ENCODE peak calls at places on chromosomes 11 and 22, in four cellular contexts. One of them, this sample, is unnamed.

GRCh38 chr11:106208795-106209194 is 131.3 kb downstream of the AASDHPPT start:
- DNase-seq in NCI-H1930: no peak
- DNase-seq in HEK293T: no peak
- DNase-seq in progenitor cell of endocrine pancreas: peak
- DNase-seq in this sample: no peak

GRCh38 chr11:112513417-112513816 is 252.8 kb upstream of the PLET1 start:
- DNase-seq in HEK293T: no peak
- DNase-seq in progenitor cell of endocrine pancreas: no peak
- DNase-seq in NCI-H1930: no peak
- DNase-seq in this sample: no peak

GRCh38 chr22:42427211-42427610 is 5.0 kb downstream of the NFAM1 start:
- DNase-seq in progenitor cell of endocrine pancreas: no peak
- DNase-seq in NCI-H1930: no peak
- DNase-seq in HEK293T: no peak
- DNase-seq in this sample: no peak

GRCh38 chr22:30680998-30681770 is 13.5 kb upstream of the OSBP2 start:
- DNase-seq in HEK293T: no peak
- DNase-seq in progenitor cell of endocrine pancreas: no peak
- DNase-seq in NCI-H1930: no peak
- DNase-seq in this sample: no peak

GRCh38 chr11:112248216-112248615 is 12.4 kb downstream of the PLET1 start:
- DNase-seq in NCI-H1930: no peak
- DNase-seq in progenitor cell of endocrine pancreas: no peak
- DNase-seq in HEK293T: no peak
- DNase-seq in this sample: no peak

GRCh38 chr22:30829901-30830550 is 135.4 kb downstream of the OSBP2 start:
- DNase-seq in HEK293T: no peak
- DNase-seq in progenitor cell of endocrine pancreas: no peak
- DNase-seq in NCI-H1930: no peak
- DNase-seq in this sample: no peak

GRCh38 chr11:85627332-85627997 is at the start of gene DLG2:
- DNase-seq in progenitor cell of endocrine pancreas: no peak
- DNase-seq in NCI-H1930: no peak
- DNase-seq in HEK293T: no peak
- DNase-seq in this sample: peak

GRCh38 chr11:116881153-116881552 is 43.7 kb upstream of the APOA1 start:
- DNase-seq in HEK293T: no peak
- DNase-seq in progenitor cell of endocrine pancreas: no peak
- DNase-seq in NCI-H1930: no peak
- DNase-seq in this sample: peak

GRCh38 chr11:92424281-92424680 is 199.7 kb downstream of the FAT3 start:
- DNase-seq in progenitor cell of endocrine pancreas: no peak
- DNase-seq in HEK293T: no peak
- DNase-seq in NCI-H1930: no peak
- DNase-seq in this sample: no peak

GRCh38 chr11:127035812-127036211 is 35.2 kb upstream of the KIRREL3 start:
- DNase-seq in progenitor cell of endocrine pancreas: no peak
- DNase-seq in NCI-H1930: no peak
- DNase-seq in HEK293T: no peak
- DNase-seq in this sample: no peak

GRCh38 chr11:68328374-68329091 is 16.1 kb downstream of the LRP5 start:
- DNase-seq in NCI-H1930: no peak
- DNase-seq in progenitor cell of endocrine pancreas: peak
- DNase-seq in HEK293T: no peak
- DNase-seq in this sample: peak

GRCh38 chr11:77171885-77172665 is 44.0 kb downstream of the MYO7A start:
- DNase-seq in progenitor cell of endocrine pancreas: peak
- DNase-seq in HEK293T: no peak
- DNase-seq in NCI-H1930: no peak
- DNase-seq in this sample: no peak

GRCh38 chr22:33302049-33302545 is 243.9 kb upstream of the SYN3 start:
- DNase-seq in HEK293T: peak
- DNase-seq in NCI-H1930: peak
- DNase-seq in progenitor cell of endocrine pancreas: peak
- DNase-seq in this sample: peak

GRCh38 chr11:95544095-95544795 is 245.3 kb downstream of the FAM76B start:
- DNase-seq in HEK293T: no peak
- DNase-seq in progenitor cell of endocrine pancreas: no peak
- DNase-seq in NCI-H1930: no peak
- DNase-seq in this sample: no peak

GRCh38 chr11:86523738-86524602 is 148.4 kb downstream of the ME3 start:
- DNase-seq in progenitor cell of endocrine pancreas: no peak
- DNase-seq in HEK293T: no peak
- DNase-seq in NCI-H1930: no peak
- DNase-seq in this sample: no peak

GRCh38 chr11:66906077-66906929 is 49.4 kb downstream of the LRFN4 start:
- DNase-seq in progenitor cell of endocrine pancreas: no peak
- DNase-seq in NCI-H1930: no peak
- DNase-seq in HEK293T: no peak
- DNase-seq in this sample: no peak

GRCh38 chr11:14435717-14436116 is 63.9 kb downstream of the COPB1 start:
- DNase-seq in progenitor cell of endocrine pancreas: no peak
- DNase-seq in HEK293T: no peak
- DNase-seq in NCI-H1930: no peak
- DNase-seq in this sample: no peak

GRCh38 chr22:33051960-33052839 is 6.0 kb downstream of the SYN3 start:
- DNase-seq in progenitor cell of endocrine pancreas: no peak
- DNase-seq in NCI-H1930: no peak
- DNase-seq in HEK293T: peak
- DNase-seq in this sample: no peak

GRCh38 chr11:126627376-126627775 is 271.9 kb downstream of the ST3GAL4 start:
- DNase-seq in HEK293T: no peak
- DNase-seq in progenitor cell of endocrine pancreas: no peak
- DNase-seq in NCI-H1930: no peak
- DNase-seq in this sample: no peak

GRCh38 chr11:128848815-128849455 is 18.2 kb downstream of the KCNJ1 start:
- DNase-seq in progenitor cell of endocrine pancreas: peak
- DNase-seq in HEK293T: peak
- DNase-seq in NCI-H1930: no peak
- DNase-seq in this sample: peak

GRCh38 chr11:1020211-1020905 is 16.2 kb downstream of the MUC6 start:
- DNase-seq in HEK293T: no peak
- DNase-seq in progenitor cell of endocrine pancreas: no peak
- DNase-seq in NCI-H1930: no peak
- DNase-seq in this sample: no peak

GRCh38 chr11:33743291-33743690 is 7.1 kb upstream of the CD59 start:
- DNase-seq in NCI-H1930: no peak
- DNase-seq in progenitor cell of endocrine pancreas: no peak
- DNase-seq in HEK293T: no peak
- DNase-seq in this sample: no peak

GRCh38 chr11:134668796-134669195 is 256.8 kb upstream of the B3GAT1 start:
- DNase-seq in NCI-H1930: no peak
- DNase-seq in HEK293T: no peak
- DNase-seq in progenitor cell of endocrine pancreas: no peak
- DNase-seq in this sample: no peak

GRCh38 chr11:201936-202335 is 5.3 kb downstream of the BET1L start:
- DNase-seq in NCI-H1930: no peak
- DNase-seq in HEK293T: no peak
- DNase-seq in progenitor cell of endocrine pancreas: no peak
- DNase-seq in this sample: no peak

GRCh38 chr22:48959496-48959895 is 868.2 kb downstream of the BRD1 start:
- DNase-seq in HEK293T: no peak
- DNase-seq in progenitor cell of endocrine pancreas: peak
- DNase-seq in NCI-H1930: no peak
- DNase-seq in this sample: no peak

GRCh38 chr11:114075891-114076441 is 16.5 kb downstream of the ZBTB16 start:
- DNase-seq in HEK293T: peak
- DNase-seq in NCI-H1930: no peak
- DNase-seq in progenitor cell of endocrine pancreas: peak
- DNase-seq in this sample: no peak

GRCh38 chr22:24219750-24220149 is 25.1 kb downstream of the GGT5 start:
- DNase-seq in progenitor cell of endocrine pancreas: no peak
- DNase-seq in NCI-H1930: no peak
- DNase-seq in HEK293T: no peak
- DNase-seq in this sample: no peak

GRCh38 chr11:65487467-65488272 is 11.2 kb upstream of the MALAT1 start:
- DNase-seq in progenitor cell of endocrine pancreas: peak
- DNase-seq in HEK293T: peak
- DNase-seq in NCI-H1930: peak
- DNase-seq in this sample: peak

GRCh38 chr11:3221408-3222002 is 2.9 kb upstream of the MRGPRG start:
- DNase-seq in NCI-H1930: no peak
- DNase-seq in progenitor cell of endocrine pancreas: no peak
- DNase-seq in HEK293T: no peak
- DNase-seq in this sample: no peak

This sample was measured in NCI-H526.